ENCODE peak calls at places on chromosomes 12 and 14, in eight cellular contexts. Q, C, V, R, U, G, L and B are unnamed samples.

GRCh38 chr12:130992448-130992847 is 38.7 kb downstream of the ADGRD1 start:
- DNase-seq in Q (no peak), C (no peak), V (no peak), R (no peak), U (no peak), G (no peak), L (no peak), B (no peak)

GRCh38 chr14:35247777-35248475 is 44.3 kb upstream of the PSMA6 start:
- DNase-seq in Q (no peak), C (no peak), V (no peak), R (no peak), U (peak), G (peak), L (no peak), B (no peak)

GRCh38 chr12:123892180-123892559 is 80.5 kb downstream of the CCDC92 start:
- DNase-seq in Q (no peak), C (no peak), V (no peak), R (no peak), U (no peak), G (no peak), L (no peak), B (no peak)

GRCh38 chr14:22979748-22980392 is 2.5 kb downstream of the AJUBA start:
- DNase-seq in Q (no peak), C (no peak), V (peak), R (no peak), U (no peak), G (no peak), L (no peak), B (peak)

GRCh38 chr14:32345311-32345771 is 16.2 kb downstream of the AKAP6 start:
- DNase-seq in Q (no peak), C (no peak), V (no peak), R (no peak), U (peak), G (peak), L (no peak), B (no peak)

GRCh38 chr12:41904041-41904440 is 240.6 kb downstream of the GXYLT1 start:
- DNase-seq in Q (no peak), C (no peak), V (no peak), R (no peak), U (no peak), G (no peak), L (no peak), B (no peak)

GRCh38 chr14:50452285-50452684 is 55.6 kb upstream of the CDKL1 start:
- DNase-seq in Q (no peak), C (no peak), V (no peak), R (no peak), U (no peak), G (peak), L (no peak), B (peak)

GRCh38 chr14:100888789-100889315 is 14.7 kb downstream of the RTL1 start:
- DNase-seq in Q (no peak), C (peak), V (no peak), R (no peak), U (peak), G (no peak), L (no peak), B (no peak)

GRCh38 chr12:104573-105081 is 38.1 kb downstream of the IQSEC3 start:
- DNase-seq in Q (no peak), C (no peak), V (no peak), R (no peak), U (peak), G (no peak), L (no peak), B (no peak)

GRCh38 chr12:109844983-109845841 is 12.0 kb upstream of the TRPV4 start:
- DNase-seq in Q (peak), C (peak), V (peak), R (peak), U (peak), G (peak), L (peak), B (peak)

GRCh38 chr12:26135010-26135420 is 10.2 kb upstream of the BHLHE41 start:
- DNase-seq in Q (no peak), C (no peak), V (peak), R (no peak), U (no peak), G (peak), L (no peak), B (peak)

GRCh38 chr14:96727490-96727889 is 69.7 kb upstream of the VRK1 start:
- DNase-seq in Q (no peak), C (no peak), V (no peak), R (no peak), U (no peak), G (no peak), L (no peak), B (no peak)

GRCh38 chr12:109291531-109292341 is 17.3 kb downstream of the FOXN4 start:
- DNase-seq in Q (peak), C (no peak), V (peak), R (peak), U (no peak), G (peak), L (no peak), B (no peak)

GRCh38 chr12:53676715-53677611 is 1.1 kb upstream of the ATP5MC2 start:
- DNase-seq in Q (no peak), C (no peak), V (peak), R (peak), U (peak), G (peak), L (peak), B (no peak)